ENCODE peak calls at places on chromosomes 13 and 19, in ten cellular contexts. Z is aorta; B is upper lobe of right lung; W is tibial artery; S is CD4-positive, CD25-positive, alpha-beta regulatory T cell; K is lower lobe of right lung; F is left ventricle myocardium inferior; G is AG04450; I is CD8-positive, alpha-beta memory T cell; N is astrocyte. T is an unnamed sample.

GRCh38 chr13:99962242-99962641 is 9.3 kb downstream of the ZIC5 start:
- DNase-seq in Z (no peak), B (no peak), W (no peak), S (no peak), K (no peak), F (no peak), G (no peak), I (no peak), N (no peak), T (no peak)

GRCh38 chr19:42276821-42277220 is 7.8 kb downstream of the CIC start:
- DNase-seq in Z (no peak), B (no peak), W (no peak), S (no peak), K (no peak), F (no peak), G (no peak), I (no peak), N (no peak), T (no peak)

GRCh38 chr13:67520886-67521285 is 290.8 kb upstream of the PCDH9 start:
- DNase-seq in Z (no peak), B (no peak), W (no peak), S (no peak), K (no peak), F (no peak), G (no peak), I (no peak), N (no peak), T (no peak)

GRCh38 chr19:16051254-16052025 is 24.9 kb upstream of the TPM4 start:
- DNase-seq in Z (no peak), B (no peak), W (no peak), S (peak), K (peak), F (no peak), G (no peak), I (peak), N (no peak), T (no peak)

GRCh38 chr13:23799945-23800344 is 89.3 kb downstream of the MIPEP start:
- DNase-seq in Z (no peak), B (no peak), W (no peak), S (no peak), K (no peak), F (no peak), G (no peak), I (no peak), N (no peak), T (no peak)

GRCh38 chr19:57231686-57232085 is 863 bp downstream of the AURKC start:
- DNase-seq in Z (no peak), B (no peak), W (no peak), S (no peak), K (no peak), F (no peak), G (no peak), I (no peak), N (no peak), T (no peak)

GRCh38 chr19:40365613-40366401 is 17.3 kb downstream of the PLD3 start:
- DNase-seq in Z (peak), B (peak), W (peak), S (no peak), K (peak), F (peak), G (peak), I (no peak), N (peak), T (peak)

GRCh38 chr19:51479531-51480331 is 1.4 kb downstream of the CEACAM18 start:
- DNase-seq in Z (no peak), B (no peak), W (no peak), S (no peak), K (no peak), F (no peak), G (no peak), I (no peak), N (no peak), T (peak)

GRCh38 chr13:37652596-37652995 is 54.0 kb upstream of the POSTN start:
- DNase-seq in Z (no peak), B (no peak), W (no peak), S (no peak), K (no peak), F (no peak), G (no peak), I (no peak), N (peak), T (no peak)

GRCh38 chr19:31639306-31639705 is 290.1 kb upstream of the TSHZ3 start:
- DNase-seq in Z (no peak), B (no peak), W (no peak), S (no peak), K (no peak), F (no peak), G (no peak), I (no peak), N (peak), T (no peak)

GRCh38 chr19:16118489-16119033 is 6.9 kb downstream of the RAB8A start:
- DNase-seq in Z (peak), B (peak), W (no peak), S (no peak), K (peak), F (no peak), G (no peak), I (peak), N (no peak), T (no peak)

GRCh38 chr13:28707629-28708427 is 10.9 kb downstream of the SLC46A3 start:
- DNase-seq in Z (no peak), B (no peak), W (no peak), S (no peak), K (no peak), F (no peak), G (peak), I (no peak), N (peak), T (no peak)

GRCh38 chr19:19445911-19446361 is 40.5 kb downstream of the GATAD2A start:
- DNase-seq in Z (no peak), B (no peak), W (no peak), S (no peak), K (no peak), F (no peak), G (no peak), I (no peak), N (peak), T (no peak)

GRCh38 chr19:9936151-9937000 is at the start of gene OLFM2:
- DNase-seq in Z (no peak), B (no peak), W (no peak), S (no peak), K (no peak), F (peak), G (no peak), I (no peak), N (no peak), T (no peak)

GRCh38 chr19:43078311-43078710 is 4.2 kb downstream of the PSG2 start:
- DNase-seq in Z (no peak), B (no peak), W (no peak), S (no peak), K (no peak), F (no peak), G (peak), I (no peak), N (peak), T (no peak)

GRCh38 chr13:91722267-91722884 is 324.0 kb downstream of the GPC5 start:
- DNase-seq in Z (no peak), B (no peak), W (no peak), S (no peak), K (no peak), F (no peak), G (no peak), I (no peak), N (peak), T (no peak)

GRCh38 chr19:18385359-18385674 is 641 bp upstream of the GDF15 start:
- DNase-seq in Z (no peak), B (no peak), W (no peak), S (no peak), K (no peak), F (no peak), G (no peak), I (no peak), N (no peak), T (no peak)

GRCh38 chr19:45599286-45599685 is 2.7 kb downstream of the GPR4 start:
- DNase-seq in Z (no peak), B (no peak), W (no peak), S (no peak), K (no peak), F (no peak), G (no peak), I (no peak), N (no peak), T (no peak)

GRCh38 chr19:13556552-13556951 is 50.3 kb upstream of the CACNA1A start:
- DNase-seq in Z (no peak), B (no peak), W (no peak), S (no peak), K (no peak), F (no peak), G (no peak), I (no peak), N (no peak), T (no peak)

GRCh38 chr19:5595129-5595528 is 27.4 kb upstream of the TINCR start:
- DNase-seq in Z (peak), B (no peak), W (no peak), S (no peak), K (no peak), F (no peak), G (no peak), I (no peak), N (no peak), T (no peak)

GRCh38 chr13:52830946-52831345 is 17.5 kb downstream of the PCDH8 start:
- DNase-seq in Z (no peak), B (no peak), W (no peak), S (no peak), K (no peak), F (no peak), G (no peak), I (no peak), N (peak), T (no peak)

GRCh38 chr13:41468631-41469030 is 11.3 kb downstream of the RGCC start:
- DNase-seq in Z (no peak), B (no peak), W (no peak), S (no peak), K (no peak), F (no peak), G (no peak), I (no peak), N (no peak), T (no peak)

GRCh38 chr13:95530178-95530577 is 22.3 kb upstream of the CLDN10 start:
- DNase-seq in Z (peak), B (no peak), W (peak), S (no peak), K (peak), F (no peak), G (no peak), I (no peak), N (peak), T (no peak)

GRCh38 chr13:112619730-112620639 is 32.0 kb upstream of the TUBGCP3 start:
- DNase-seq in Z (no peak), B (no peak), W (no peak), S (no peak), K (peak), F (peak), G (no peak), I (no peak), N (peak), T (no peak)

GRCh38 chr19:43595605-43595998 is 332 bp downstream of the IRGQ start:
- DNase-seq in Z (no peak), B (no peak), W (no peak), S (no peak), K (peak), F (no peak), G (no peak), I (no peak), N (no peak), T (peak)

GRCh38 chr13:112752711-112753541 is 63.1 kb downstream of the ATP11A start:
- DNase-seq in Z (no peak), B (peak), W (no peak), S (no peak), K (no peak), F (no peak), G (no peak), I (no peak), N (peak), T (no peak)

GRCh38 chr19:44603201-44603945 is 10.0 kb upstream of the IGSF23 start:
- DNase-seq in Z (no peak), B (no peak), W (no peak), S (no peak), K (no peak), F (no peak), G (peak), I (no peak), N (peak), T (no peak)

GRCh38 chr13:26529441-26529840 is 28.0 kb upstream of the WASF3 start:
- DNase-seq in Z (no peak), B (no peak), W (no peak), S (no peak), K (no peak), F (peak), G (peak), I (no peak), N (peak), T (no peak)

GRCh38 chr19:48918801-48919247 is 14.7 kb upstream of the DHDH start:
- DNase-seq in Z (no peak), B (no peak), W (no peak), S (no peak), K (no peak), F (no peak), G (no peak), I (no peak), N (no peak), T (no peak)

GRCh38 chr19:30371157-30371845 is 883 bp upstream of the ZNF536 start:
- DNase-seq in Z (no peak), B (no peak), W (no peak), S (no peak), K (no peak), F (no peak), G (no peak), I (no peak), N (no peak), T (no peak)

GRCh38 chr13:31056650-31057275 is 104.9 kb downstream of the HSPH1 start:
- DNase-seq in Z (no peak), B (no peak), W (no peak), S (no peak), K (no peak), F (no peak), G (no peak), I (no peak), N (no peak), T (no peak)

GRCh38 chr13:38376551-38376950 is 26.9 kb downstream of the UFM1 start:
- DNase-seq in Z (no peak), B (no peak), W (no peak), S (no peak), K (no peak), F (no peak), G (no peak), I (no peak), N (no peak), T (no peak)

GRCh38 chr19:47421244-47421786 is 2.0 kb upstream of the MEIS3 start:
- DNase-seq in Z (no peak), B (peak), W (no peak), S (no peak), K (no peak), F (no peak), G (no peak), I (no peak), N (no peak), T (no peak)

GRCh38 chr13:113129921-113130750 is 7.5 kb downstream of the F10 start:
- DNase-seq in Z (peak), B (peak), W (no peak), S (no peak), K (peak), F (no peak), G (no peak), I (peak), N (no peak), T (no peak)

GRCh38 chr19:17236414-17236716 is 9.4 kb downstream of the NR2F6 start:
- DNase-seq in Z (no peak), B (no peak), W (no peak), S (no peak), K (no peak), F (no peak), G (no peak), I (no peak), N (no peak), T (no peak)

GRCh38 chr19:12825259-12826131 is 8.9 kb downstream of the RTBDN start:
- DNase-seq in Z (no peak), B (no peak), W (no peak), S (no peak), K (no peak), F (no peak), G (no peak), I (no peak), N (no peak), T (no peak)

GRCh38 chr19:5536337-5536894 is 31.3 kb downstream of the TINCR start:
- DNase-seq in Z (peak), B (peak), W (no peak), S (no peak), K (peak), F (peak), G (no peak), I (no peak), N (peak), T (peak)

GRCh38 chr13:109148243-109148642 is 518.8 kb downstream of the MYO16 start:
- DNase-seq in Z (no peak), B (no peak), W (no peak), S (no peak), K (no peak), F (no peak), G (peak), I (no peak), N (peak), T (no peak)

GRCh38 chr19:7898967-7899366 is 4.7 kb upstream of the MAP2K7 start:
- DNase-seq in Z (no peak), B (no peak), W (no peak), S (no peak), K (no peak), F (no peak), G (no peak), I (no peak), N (no peak), T (no peak)

DNA sequence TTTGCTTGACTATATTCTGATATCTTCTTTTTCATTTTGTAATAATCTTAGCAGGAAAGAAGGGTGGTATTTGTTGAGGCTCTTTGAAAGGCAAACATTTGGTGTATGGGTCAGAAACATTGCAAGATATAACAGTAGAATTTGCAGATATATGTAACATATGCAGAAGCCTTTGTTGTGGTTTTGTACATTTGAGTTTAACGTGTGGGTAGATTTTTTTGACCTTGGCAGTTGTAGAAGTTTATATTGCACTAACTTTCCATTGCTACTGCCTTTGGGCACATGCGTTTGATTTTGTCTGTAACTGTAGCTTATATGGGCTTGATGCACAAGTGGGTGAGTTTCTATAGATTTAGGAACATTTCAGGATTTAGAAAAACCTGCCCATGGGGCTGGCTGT is 78.5 kb upstream of the SPRY2 start:
- DNase-seq in Z (no peak), B (no peak), W (no peak), S (no peak), K (no peak), F (no peak), G (no peak), I (no peak), N (no peak), T (no peak)
- H3K27ac ChIP-seq in Z (no peak), B (no peak), W (no peak), S (no peak), K (no peak), F (no peak), G (no peak), I (no peak), N (no peak), T (no peak)

GRCh38 chr19:33501957-33502356 is 19.6 kb downstream of the PEPD start:
- DNase-seq in Z (peak), B (no peak), W (no peak), S (no peak), K (peak), F (no peak), G (no peak), I (no peak), N (no peak), T (peak)
- H3K4me3 ChIP-seq in Z (no peak), B (no peak), W (no peak), S (no peak), K (no peak), F (no peak), G (no peak), I (no peak), N (no peak), T (no peak)

DNA sequence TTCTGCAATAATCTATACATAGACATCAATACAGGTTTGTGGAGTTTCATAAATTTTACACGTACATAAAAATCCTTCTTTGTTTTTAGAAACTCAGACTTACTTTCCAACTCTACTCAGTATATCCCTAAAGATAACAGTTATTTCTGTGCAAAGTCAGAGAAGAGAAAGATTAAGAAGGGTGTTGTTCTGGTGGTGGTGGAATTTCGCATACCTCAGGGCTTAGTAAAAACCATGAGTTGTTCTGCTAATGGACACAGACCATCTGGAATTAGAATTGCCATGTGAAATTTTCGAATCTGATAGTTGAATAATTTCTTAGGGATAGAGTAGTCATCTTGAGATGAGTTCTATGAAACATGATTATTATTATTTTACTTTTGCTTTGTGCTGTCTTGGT is 102.7 kb downstream of the ZAR1L start:
- DNase-seq in Z (no peak), B (no peak), W (no peak), S (no peak), K (no peak), F (no peak), G (peak), I (no peak), N (peak), T (no peak)
- H3K27ac ChIP-seq in Z (no peak), B (no peak), W (peak), S (no peak), K (no peak), F (peak), G (peak), I (no peak), N (peak), T (peak)

DNA sequence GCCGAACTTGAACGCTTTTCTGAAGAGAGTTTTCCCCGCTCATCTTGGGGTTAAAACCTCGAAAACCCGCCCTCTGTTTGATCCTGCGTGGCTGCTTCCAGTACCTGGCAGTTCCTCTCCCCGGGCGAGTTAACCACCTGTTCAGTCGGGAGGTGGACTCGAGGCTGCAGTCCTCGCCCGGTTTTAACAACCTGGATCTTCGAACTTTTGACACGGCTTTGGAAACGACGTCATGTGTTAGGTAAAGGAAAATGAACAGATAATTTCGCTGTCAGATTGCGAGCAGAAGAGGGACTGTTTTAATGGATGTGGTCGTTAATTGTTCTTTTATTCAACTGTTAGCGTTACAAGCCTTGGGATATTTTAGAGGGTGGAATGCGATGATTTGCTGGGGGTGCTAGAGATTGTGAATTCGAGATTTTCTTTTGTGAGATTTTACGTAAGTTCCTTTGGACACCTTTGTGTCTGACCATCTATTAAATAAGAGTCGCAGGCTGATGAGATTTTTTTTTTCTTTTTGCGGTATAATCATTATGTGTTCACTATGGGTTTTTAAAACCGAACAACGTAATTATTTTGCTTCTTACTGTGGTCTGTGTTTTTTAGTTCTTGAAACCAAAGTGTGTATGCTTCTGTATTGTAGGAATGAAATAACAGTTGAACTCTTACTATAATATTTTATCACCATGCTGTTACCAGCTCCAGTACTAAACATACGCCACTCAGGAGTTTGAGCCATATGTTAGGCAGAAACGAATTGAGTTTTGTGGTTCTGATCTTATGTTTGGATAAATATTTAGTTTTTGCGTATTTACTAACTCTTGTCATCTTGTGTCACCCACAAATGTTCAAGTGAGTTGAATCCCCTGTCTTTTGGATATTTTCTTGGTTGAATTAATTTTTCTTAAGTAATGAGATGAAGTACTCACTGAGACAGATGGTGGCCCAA is 1.2 kb downstream of the FNDC3A start:
- DNase-seq in Z (no peak), B (no peak), W (no peak), S (no peak), K (no peak), F (no peak), G (no peak), I (no peak), N (peak), T (no peak)
- H3K4me3 ChIP-seq in Z (peak), B (peak), W (peak), S (peak), K (peak), F (peak), G (peak), I (peak), N (peak), T (peak)

DNA sequence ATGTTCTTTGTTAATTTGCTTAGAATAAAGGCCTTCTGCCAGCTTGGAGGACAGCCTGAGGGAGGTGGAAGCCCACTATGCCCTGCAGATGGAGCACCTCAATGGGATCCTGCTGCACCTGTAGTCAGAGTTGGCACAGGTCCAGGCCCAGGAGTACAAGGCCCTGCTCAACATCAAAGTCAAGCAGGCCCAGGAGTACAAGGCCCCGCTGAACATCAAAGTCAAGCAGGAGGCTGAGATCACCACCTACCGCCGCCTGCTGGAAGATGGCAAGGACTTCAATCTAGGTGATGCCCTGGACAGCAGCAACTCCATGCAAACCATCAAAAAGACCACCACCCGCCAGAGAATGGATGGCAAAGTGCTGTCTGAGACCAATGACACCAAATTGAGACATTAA is 41.7 kb downstream of the ZNF85 start:
- DNase-seq in Z (no peak), B (no peak), W (no peak), S (no peak), K (no peak), F (no peak), G (no peak), I (no peak), N (no peak), T (no peak)
- H3K27ac ChIP-seq in Z (no peak), B (no peak), W (no peak), S (no peak), K (no peak), F (no peak), G (no peak), I (no peak), N (no peak), T (no peak)

T was measured in sigmoid colon.